ENCODE peak calls at places on chromosomes 6 and 20, in four cellular contexts. I is cardiac muscle cell, M is astrocyte of the spinal cord, B is endothelial cell. V is an unnamed sample.

GRCh38 chr20:22333885-22334545 is 250.4 kb downstream of the FOXA2 start:
- DNase-seq in I (peak), M (peak), B (peak), V (peak)

GRCh38 chr20:4781211-4781610 is 59.5 kb downstream of the PRND start:
- DNase-seq in I (no peak), M (no peak), B (no peak), V (no peak)

GRCh38 chr20:12159266-12159665 is 241.6 kb downstream of the BTBD3 start:
- DNase-seq in I (no peak), M (no peak), B (no peak), V (no peak)

GRCh38 chr20:60242836-60243520 is 284.8 kb downstream of the CDH26 start:
- DNase-seq in I (no peak), M (peak), B (no peak), V (no peak)

GRCh38 chr20:20492521-20493334 is 124.8 kb downstream of the INSM1 start:
- DNase-seq in I (no peak), M (no peak), B (peak), V (peak)

GRCh38 chr20:8749986-8750385 is 318.9 kb upstream of the PLCB4 start:
- DNase-seq in I (no peak), M (peak), B (no peak), V (no peak)

GRCh38 chr6:117483004-117483644 is 650 bp downstream of the DCBLD1 start:
- DNase-seq in I (peak), M (peak), B (peak), V (peak)

GRCh38 chr20:44348168-44348659 is 7.3 kb upstream of the HNF4A start:
- DNase-seq in I (no peak), M (no peak), B (no peak), V (no peak)

GRCh38 chr6:16873698-16874097 is 112.4 kb upstream of the ATXN1 start:
- DNase-seq in I (no peak), M (no peak), B (no peak), V (no peak)

GRCh38 chr6:155352812-155353211 is 38.5 kb upstream of the TFB1M start:
- DNase-seq in I (no peak), M (peak), B (no peak), V (no peak)

GRCh38 chr20:1388253-1388652 is 4.6 kb downstream of the FKBP1A start:
- DNase-seq in I (no peak), M (no peak), B (no peak), V (no peak)

V was measured in neural crest cell.